ENCODE peak calls at places on chromosomes 2 and 18, in four cellular contexts. Y, C, K and Z are unnamed samples.

GRCh38 chr2:100859902-100860301 is 40.0 kb downstream of the NPAS2 start:
- DNase-seq in Y (no peak), C (no peak), K (no peak), Z (no peak)

GRCh38 chr18:24735504-24736243 is 275.2 kb downstream of the HRH4 start:
- DNase-seq in K (no peak), Y (no peak), C (no peak), Z (no peak)

GRCh38 chr2:50957880-50958279 is 74.1 kb downstream of the NRXN1 start:
- DNase-seq in Y (no peak), C (no peak), K (no peak), Z (no peak)

GRCh38 chr2:165791811-165792454 is 2.1 kb downstream of the GALNT3 start:
- DNase-seq in Y (no peak), C (no peak), K (no peak), Z (no peak)

GRCh38 chr2:69589973-69590652 is 53.4 kb downstream of the AAK1 start:
- DNase-seq in Y (no peak), K (no peak), C (no peak), Z (no peak)

GRCh38 chr2:138319616-138320015 is 182.0 kb upstream of the SPOPL start:
- DNase-seq in Y (no peak), C (no peak), K (no peak), Z (no peak)

GRCh38 chr2:101617786-101618185 is 79.7 kb upstream of the MAP4K4 start:
- DNase-seq in Y (no peak), K (no peak), C (no peak), Z (no peak)

GRCh38 chr2:211391206-211391605 is 834.8 kb downstream of the CPS1 start:
- DNase-seq in K (no peak), C (no peak), Y (no peak), Z (no peak)

GRCh38 chr2:225354281-225354774 is 45.2 kb upstream of the NYAP2 start:
- DNase-seq in K (no peak), Y (no peak), C (no peak), Z (no peak)

GRCh38 chr2:3349211-3349693 is 28.4 kb downstream of the EIPR1 start:
- DNase-seq in C (no peak), K (peak), Y (no peak), Z (no peak)

GRCh38 chr2:165013944-165014619 is 58.8 kb upstream of the SLC38A11 start:
- DNase-seq in Y (no peak), C (no peak), K (no peak), Z (no peak)

GRCh38 chr2:45860136-45861106 is 208.9 kb downstream of the PRKCE start:
- DNase-seq in Y (no peak), C (no peak), K (peak), Z (no peak)

GRCh38 chr2:208266641-208267335 is 733 bp downstream of the PIKFYVE start:
- DNase-seq in C (no peak), K (no peak), Y (no peak), Z (peak)

GRCh38 chr2:146850746-146851145 is 994.1 kb upstream of the ACVR2A start:
- DNase-seq in C (no peak), K (no peak), Y (no peak), Z (no peak)

GRCh38 chr2:176110975-176111663 is 4.0 kb downstream of the HOXD11 start:
- DNase-seq in K (peak), C (peak), Y (no peak), Z (peak)

GRCh38 chr18:13540783-13541182 is 185.6 kb downstream of the FAM210A start:
- DNase-seq in C (no peak), K (no peak), Y (no peak), Z (no peak)

GRCh38 chr2:57759131-57759530 is 287.5 kb upstream of the VRK2 start:
- DNase-seq in Y (no peak), C (no peak), K (no peak), Z (peak)

GRCh38 chr2:239305771-239306170 is 95.0 kb downstream of the HDAC4 start:
- DNase-seq in Y (no peak), C (no peak), K (peak), Z (no peak)

GRCh38 chr18:22300665-22301636 is 116.8 kb downstream of the CTAGE1 start:
- DNase-seq in Y (no peak), C (no peak), K (no peak), Z (no peak)

GRCh38 chr2:240848900-240849680 is 19.5 kb upstream of the AGXT start:
- DNase-seq in K (no peak), Y (no peak), C (no peak), Z (no peak)

GRCh38 chr2:70871398-70872211 is 36.0 kb upstream of the CD207 start:
- DNase-seq in K (peak), Y (no peak), C (peak), Z (peak)

GRCh38 chr2:149104221-149104620 is 65.7 kb downstream of the LYPD6B start:
- DNase-seq in Y (no peak), C (no peak), K (no peak), Z (no peak)

GRCh38 chr2:144201126-144201525 is 318.8 kb downstream of the ZEB2 start:
- DNase-seq in Y (no peak), K (no peak), C (no peak), Z (no peak)

GRCh38 chr18:63779386-63779785 is 4.2 kb downstream of the SERPINB7 start:
- DNase-seq in C (no peak), K (no peak), Y (no peak), Z (no peak)

GRCh38 chr2:146417942-146418341 is 1426.9 kb upstream of the ACVR2A start:
- DNase-seq in Y (no peak), K (no peak), C (no peak), Z (no peak)

GRCh38 chr2:45797451-45798230 is 146.2 kb downstream of the PRKCE start:
- DNase-seq in K (no peak), Y (no peak), C (no peak), Z (no peak)

GRCh38 chr2:43402002-43402401 is 175.6 kb upstream of the ZFP36L2 start:
- DNase-seq in C (no peak), Y (no peak), K (no peak), Z (peak)

GRCh38 chr2:26740346-26740745 is 23.7 kb upstream of the SLC35F6 start:
- DNase-seq in C (no peak), K (no peak), Y (no peak), Z (no peak)

GRCh38 chr2:26738481-26738880 is 25.6 kb upstream of the SLC35F6 start:
- DNase-seq in Y (no peak), K (no peak), C (no peak), Z (no peak)

GRCh38 chr2:26739514-26739913 is 24.6 kb upstream of the SLC35F6 start:
- DNase-seq in K (no peak), Y (no peak), C (no peak), Z (no peak)

GRCh38 chr2:26742053-26742770 is 21.9 kb upstream of the SLC35F6 start:
- DNase-seq in C (no peak), Y (no peak), K (peak), Z (no peak)

GRCh38 chr2:26740890-26741302 is 23.2 kb upstream of the SLC35F6 start:
- DNase-seq in C (no peak), K (no peak), Y (no peak), Z (no peak)
- TF ChIP-seq CTCF in C (no peak), K (no peak), Y (no peak), Z (no peak)

GRCh38 chr18:75173125-75173432 is 35.9 kb downstream of the PTGR3 start:
- DNase-seq in Y (no peak), K (no peak), C (peak), Z (peak)
- TF ChIP-seq CTCF in Y (peak), K (no peak), C (no peak), Z (peak)

DNA sequence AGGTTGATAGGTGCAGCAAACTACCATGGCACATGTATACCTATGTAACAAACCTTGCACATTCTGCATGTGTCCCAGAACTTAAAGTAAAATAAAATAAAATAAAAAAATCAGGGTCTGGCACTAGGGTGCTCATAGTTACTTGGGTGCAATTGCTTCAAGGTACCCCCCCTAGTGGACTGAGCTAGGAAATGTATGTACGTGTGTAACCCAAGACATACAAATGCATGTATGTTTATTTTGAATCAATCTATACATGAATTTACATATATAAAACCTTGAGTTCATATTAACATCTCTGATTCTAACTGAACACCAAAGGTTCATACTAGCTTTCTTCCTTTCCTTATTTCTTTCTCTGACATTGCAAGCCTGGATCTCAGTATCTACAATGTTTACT is 51.5 kb downstream of the USP37 start:
- DNase-seq in C (peak), Y (no peak), K (no peak), Z (no peak)
- TF ChIP-seq CTCF in C (no peak), Y (peak), K (peak), Z (no peak)

GRCh38 chr2:1727101-1727771 is 17.1 kb downstream of the PXDN start:
- DNase-seq in C (no peak), K (peak), Y (no peak), Z (no peak)
- TF ChIP-seq CTCF in C (no peak), K (no peak), Y (no peak), Z (no peak)

DNA sequence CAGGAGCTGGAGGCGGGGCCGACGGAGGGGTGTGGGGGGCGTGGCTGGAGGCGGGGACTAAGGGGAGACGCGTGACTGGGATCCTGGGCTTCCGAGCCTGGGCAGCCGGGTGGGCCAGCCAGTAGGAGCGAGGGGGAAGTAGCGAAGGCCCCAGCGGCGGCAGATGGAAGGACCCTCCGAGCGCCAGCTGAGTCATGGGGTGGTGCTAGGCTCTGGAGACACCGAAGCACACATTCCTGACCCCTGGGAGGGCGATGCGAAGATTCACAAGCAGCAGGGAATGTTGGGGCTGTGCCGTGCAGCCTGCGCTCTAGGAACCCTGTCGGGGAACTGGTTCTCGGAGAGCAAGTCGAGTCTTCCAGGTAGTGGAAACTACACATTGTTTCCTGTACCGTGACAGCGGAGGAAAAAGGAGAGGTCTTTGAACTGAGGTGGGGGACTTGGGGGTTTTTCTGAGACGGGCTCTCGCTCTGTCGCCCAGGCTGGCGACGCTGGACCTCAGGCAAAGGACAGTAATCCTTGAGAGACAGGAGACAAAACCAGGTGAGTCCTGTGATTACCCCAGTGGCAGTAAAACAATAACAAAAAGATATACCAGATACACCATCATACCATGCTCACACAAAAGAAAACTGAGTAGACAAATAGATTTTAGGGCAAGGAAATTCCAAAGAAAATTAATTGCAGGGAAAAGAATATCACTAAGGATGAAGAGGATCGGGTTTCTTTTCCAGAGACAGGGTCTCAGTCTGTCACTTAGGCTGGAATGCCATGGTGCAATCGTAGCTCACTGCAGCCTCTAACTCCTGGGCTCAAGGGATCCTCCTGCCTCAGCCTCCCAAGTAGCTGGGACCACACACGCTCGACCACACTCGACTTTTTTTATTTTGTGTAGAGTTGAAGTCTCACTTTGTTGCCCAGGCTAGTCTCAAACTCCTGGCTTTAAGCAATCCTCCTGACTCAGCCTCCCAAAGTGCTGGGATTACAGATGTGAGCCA is 828 bp upstream of the AFG3L2 start:
- DNase-seq in Y (peak), K (no peak), C (peak), Z (no peak)
- TF ChIP-seq CTCF in Y (peak), K (no peak), C (no peak), Z (no peak)